ENCODE peak calls at places on chromosomes 3 and 15, in ten cellular contexts. Z is foreskin fibroblast; I is heart right ventricle; K is progenitor cell of endocrine pancreas; D is PC-3; C is mesothelial cell of epicardium; M is GM10248; B is CD8-positive, alpha-beta T cell; J is cardiac fibroblast; F is fibroblast of pulmonary artery. N is an unnamed sample.

GRCh38 chr3:39191103-39191502 is 1.3 kb downstream of the XIRP1 start:
- DNase-seq in Z (no peak), I (no peak), K (no peak), D (no peak), C (no peak), M (no peak), B (no peak), J (no peak), F (no peak), N (no peak)

GRCh38 chr3:117435481-117435880 is 725.9 kb downstream of the TUSC7 start:
- DNase-seq in Z (no peak), I (no peak), K (no peak), D (no peak), C (no peak), M (no peak), B (no peak), J (no peak), F (no peak), N (no peak)

GRCh38 chr3:48561045-48561736 is 2.4 kb downstream of the UCN2 start:
- DNase-seq in Z (peak), I (peak), K (peak), D (no peak), C (no peak), M (peak), B (no peak), J (peak), F (peak), N (no peak)

GRCh38 chr3:134014270-134014669 is 15.5 kb downstream of the SLCO2A1 start:
- DNase-seq in Z (no peak), I (no peak), K (no peak), D (no peak), C (no peak), M (no peak), B (no peak), J (no peak), F (no peak), N (no peak)

GRCh38 chr3:183064475-183064874 is 34.8 kb downstream of the MCCC1 start:
- DNase-seq in Z (no peak), I (no peak), K (no peak), D (no peak), C (no peak), M (no peak), B (no peak), J (no peak), F (no peak), N (no peak)

GRCh38 chr15:74517096-74517495 is 23.9 kb upstream of the ARID3B start:
- DNase-seq in Z (no peak), I (no peak), K (no peak), D (peak), C (no peak), M (no peak), B (no peak), J (no peak), F (no peak), N (no peak)

GRCh38 chr3:65096110-65096509 is 408.3 kb upstream of the ADAMTS9 start:
- DNase-seq in Z (no peak), I (no peak), K (no peak), D (no peak), C (no peak), M (no peak), B (no peak), J (no peak), F (no peak), N (no peak)

GRCh38 chr15:25249236-25250010 is 189.4 kb downstream of the UBE3A start:
- DNase-seq in Z (no peak), I (no peak), K (no peak), D (no peak), C (no peak), M (no peak), B (no peak), J (no peak), F (no peak), N (peak)

GRCh38 chr3:75224419-75224818 is 439.7 kb upstream of the FRG2C start:
- DNase-seq in Z (peak), I (no peak), K (no peak), D (peak), C (no peak), M (no peak), B (no peak), J (no peak), F (no peak), N (no peak)

GRCh38 chr3:126394179-126394976 is at the start of gene CFAP100:
- DNase-seq in Z (peak), I (peak), K (peak), D (no peak), C (no peak), M (no peak), B (no peak), J (peak), F (peak), N (no peak)

GRCh38 chr3:9036327-9037112 is 73.2 kb upstream of the RAD18 start:
- DNase-seq in Z (peak), I (peak), K (no peak), D (no peak), C (no peak), M (no peak), B (no peak), J (peak), F (peak), N (no peak)

GRCh38 chr3:11600501-11601282 is 43.0 kb downstream of the VGLL4 start:
- DNase-seq in Z (peak), I (peak), K (no peak), D (peak), C (peak), M (no peak), B (no peak), J (peak), F (peak), N (no peak)

GRCh38 chr15:101056366-101057334 is 137.5 kb downstream of the LRRK1 start:
- DNase-seq in Z (no peak), I (no peak), K (no peak), D (no peak), C (no peak), M (no peak), B (no peak), J (peak), F (peak), N (no peak)

GRCh38 chr3:3783675-3784074 is 15.6 kb upstream of the LRRN1 start:
- DNase-seq in Z (no peak), I (no peak), K (no peak), D (no peak), C (no peak), M (no peak), B (no peak), J (no peak), F (no peak), N (no peak)

GRCh38 chr3:10551821-10552630 is 46.6 kb upstream of the ATP2B2 start:
- DNase-seq in Z (peak), I (peak), K (no peak), D (peak), C (no peak), M (no peak), B (peak), J (no peak), F (no peak), N (no peak)

GRCh38 chr3:185764168-185764988 is 60.5 kb downstream of the IGF2BP2 start:
- DNase-seq in Z (peak), I (no peak), K (no peak), D (no peak), C (no peak), M (no peak), B (no peak), J (peak), F (peak), N (no peak)

GRCh38 chr15:52139599-52140462 is 27.3 kb upstream of the BCL2L10 start:
- DNase-seq in Z (peak), I (peak), K (peak), D (peak), C (peak), M (peak), B (peak), J (peak), F (peak), N (peak)

GRCh38 chr15:36598529-36599177 is 19.2 kb downstream of the CDIN1 start:
- DNase-seq in Z (peak), I (no peak), K (no peak), D (no peak), C (no peak), M (no peak), B (no peak), J (no peak), F (peak), N (no peak)

DNA sequence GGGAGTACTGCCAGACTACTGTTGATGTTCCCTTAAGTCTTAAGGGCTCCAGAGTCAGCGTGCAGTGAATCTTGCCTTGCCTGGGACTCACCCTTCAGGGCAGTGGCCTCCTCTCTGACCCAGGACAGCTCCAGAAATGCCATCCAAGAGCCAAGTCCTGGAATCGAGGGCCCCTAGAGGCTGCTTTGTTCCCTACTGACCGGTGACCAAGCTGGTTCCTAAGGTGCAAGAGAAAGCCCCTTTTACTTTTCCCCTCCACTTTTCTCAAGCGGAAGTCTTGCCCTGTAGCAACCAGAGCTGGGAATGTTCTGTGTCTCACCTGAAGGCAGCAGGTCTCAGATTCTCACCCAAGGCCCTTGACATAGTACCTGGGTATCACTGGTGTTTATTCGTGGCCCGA is 238.0 kb downstream of the DOCK3 start:
- DNase-seq in Z (no peak), I (no peak), K (no peak), D (no peak), C (no peak), M (no peak), B (no peak), J (no peak), F (no peak), N (no peak)
- TF ChIP-seq CTCF in Z (no peak), I (no peak), K (no peak), D (no peak), C (no peak), M (no peak), B (no peak), J (no peak), F (no peak), N (no peak)

GRCh38 chr15:91945385-91945784 is 91.9 kb downstream of the SLCO3A1 start:
- DNase-seq in Z (no peak), I (no peak), K (no peak), D (peak), C (no peak), M (no peak), B (no peak), J (no peak), F (no peak), N (no peak)

GRCh38 chr15:91947370-91947769 is 93.9 kb downstream of the SLCO3A1 start:
- DNase-seq in Z (no peak), I (no peak), K (no peak), D (no peak), C (no peak), M (no peak), B (no peak), J (no peak), F (no peak), N (no peak)

GRCh38 chr15:91946075-91946474 is 92.6 kb downstream of the SLCO3A1 start:
- DNase-seq in Z (no peak), I (no peak), K (no peak), D (no peak), C (no peak), M (no peak), B (no peak), J (no peak), F (no peak), N (no peak)

GRCh38 chr15:91948001-91948608 is 94.6 kb downstream of the SLCO3A1 start:
- DNase-seq in Z (no peak), I (peak), K (no peak), D (peak), C (no peak), M (no peak), B (no peak), J (peak), F (peak), N (no peak)

GRCh38 chr15:91946914-91947313 is 93.4 kb downstream of the SLCO3A1 start:
- DNase-seq in Z (no peak), I (no peak), K (no peak), D (no peak), C (no peak), M (no peak), B (no peak), J (no peak), F (no peak), N (no peak)
- TF ChIP-seq CTCF in Z (no peak), I (peak), K (no peak), D (no peak), C (no peak), M (no peak), B (no peak), J (peak), F (no peak), N (no peak)

DNA sequence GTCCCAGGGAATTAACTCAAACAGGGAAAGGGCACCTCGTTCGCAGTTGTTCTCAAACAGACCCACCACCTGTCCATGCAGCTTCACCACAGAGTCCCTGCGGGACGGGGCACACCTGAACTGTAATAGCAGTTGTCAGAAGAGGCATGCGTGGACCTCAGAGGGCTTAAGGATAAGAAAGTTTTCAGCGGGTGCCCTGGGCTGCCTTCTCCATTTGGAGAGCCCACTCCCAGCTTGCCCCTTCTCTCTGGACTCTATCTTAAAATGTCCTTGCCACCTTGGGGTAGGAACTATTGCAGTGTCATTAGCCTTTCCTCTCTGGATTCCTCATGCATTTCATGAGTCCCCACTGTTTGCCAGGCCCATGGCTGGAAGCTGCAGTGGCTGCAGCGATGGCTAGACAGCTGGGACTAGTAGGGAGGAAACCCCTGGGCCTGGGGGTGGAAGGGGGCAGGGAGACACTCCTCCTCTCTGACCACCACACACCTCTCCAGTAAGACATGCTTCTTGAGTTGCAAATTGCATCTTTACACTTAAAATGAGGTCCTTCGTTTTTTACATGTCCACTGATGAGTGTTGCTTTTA is 33.5 kb downstream of the PDIA5 start:
- DNase-seq in Z (no peak), I (no peak), K (no peak), D (no peak), C (no peak), M (no peak), B (no peak), J (no peak), F (no peak), N (no peak)
- TF ChIP-seq CTCF in Z (no peak), I (no peak), K (no peak), D (no peak), C (no peak), M (no peak), B (no peak), J (no peak), F (no peak), N (no peak)

DNA sequence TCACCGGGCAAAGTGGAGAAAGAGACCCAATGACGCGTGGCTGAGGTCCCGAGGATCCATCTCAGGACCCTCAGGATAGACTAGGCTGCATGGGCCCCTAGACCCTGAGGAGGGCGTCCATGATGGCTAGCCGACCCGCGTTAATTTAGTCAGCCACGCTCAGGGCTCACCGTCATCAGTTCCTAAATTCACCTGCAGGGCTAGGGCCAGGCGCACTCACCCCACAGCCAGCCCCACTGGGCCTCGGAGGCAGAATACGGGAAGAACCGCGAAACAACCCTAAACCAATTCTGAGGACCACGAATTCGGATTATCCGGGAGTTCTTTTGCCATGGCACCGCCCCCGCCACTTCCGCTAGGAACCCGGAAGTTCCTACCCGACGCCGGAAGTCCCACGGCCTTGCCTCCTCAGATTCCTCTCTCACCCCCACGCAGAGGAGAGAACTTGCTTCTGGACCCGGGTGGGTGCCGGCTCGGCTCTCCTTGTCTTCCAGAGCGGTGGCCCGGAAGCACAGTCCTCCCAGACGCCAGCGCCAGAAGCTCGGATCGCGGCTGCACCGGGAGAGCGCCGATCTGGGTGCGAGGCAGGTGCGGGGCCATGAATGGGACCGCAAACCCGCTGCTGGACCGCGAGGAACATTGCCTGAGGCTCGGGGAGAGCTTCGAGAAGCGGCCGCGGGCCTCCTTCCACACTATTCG is at the start of the genes EAF1 and METTL6:
- DNase-seq in Z (peak), I (peak), K (peak), D (peak), C (peak), M (peak), B (peak), J (peak), F (peak), N (peak)
- TF ChIP-seq CTCF in Z (no peak), I (peak), K (peak), D (no peak), C (no peak), M (no peak), B (peak), J (no peak), F (peak), N (no peak)

GRCh38 chr3:127715541-127715940 is 42.8 kb downstream of the ABTB1 start:
- DNase-seq in Z (no peak), I (no peak), K (no peak), D (no peak), C (no peak), M (no peak), B (no peak), J (no peak), F (no peak), N (no peak)

GRCh38 chr3:127718916-127719290 is 46.2 kb downstream of the ABTB1 start:
- DNase-seq in Z (peak), I (no peak), K (no peak), D (no peak), C (no peak), M (no peak), B (no peak), J (no peak), F (no peak), N (no peak)

GRCh38 chr3:127718244-127718915 is 45.6 kb downstream of the ABTB1 start:
- DNase-seq in Z (no peak), I (no peak), K (no peak), D (no peak), C (no peak), M (no peak), B (no peak), J (no peak), F (no peak), N (no peak)

GRCh38 chr3:127716334-127716733 is 43.6 kb downstream of the ABTB1 start:
- DNase-seq in Z (no peak), I (no peak), K (no peak), D (no peak), C (no peak), M (no peak), B (no peak), J (no peak), F (no peak), N (no peak)

DNA sequence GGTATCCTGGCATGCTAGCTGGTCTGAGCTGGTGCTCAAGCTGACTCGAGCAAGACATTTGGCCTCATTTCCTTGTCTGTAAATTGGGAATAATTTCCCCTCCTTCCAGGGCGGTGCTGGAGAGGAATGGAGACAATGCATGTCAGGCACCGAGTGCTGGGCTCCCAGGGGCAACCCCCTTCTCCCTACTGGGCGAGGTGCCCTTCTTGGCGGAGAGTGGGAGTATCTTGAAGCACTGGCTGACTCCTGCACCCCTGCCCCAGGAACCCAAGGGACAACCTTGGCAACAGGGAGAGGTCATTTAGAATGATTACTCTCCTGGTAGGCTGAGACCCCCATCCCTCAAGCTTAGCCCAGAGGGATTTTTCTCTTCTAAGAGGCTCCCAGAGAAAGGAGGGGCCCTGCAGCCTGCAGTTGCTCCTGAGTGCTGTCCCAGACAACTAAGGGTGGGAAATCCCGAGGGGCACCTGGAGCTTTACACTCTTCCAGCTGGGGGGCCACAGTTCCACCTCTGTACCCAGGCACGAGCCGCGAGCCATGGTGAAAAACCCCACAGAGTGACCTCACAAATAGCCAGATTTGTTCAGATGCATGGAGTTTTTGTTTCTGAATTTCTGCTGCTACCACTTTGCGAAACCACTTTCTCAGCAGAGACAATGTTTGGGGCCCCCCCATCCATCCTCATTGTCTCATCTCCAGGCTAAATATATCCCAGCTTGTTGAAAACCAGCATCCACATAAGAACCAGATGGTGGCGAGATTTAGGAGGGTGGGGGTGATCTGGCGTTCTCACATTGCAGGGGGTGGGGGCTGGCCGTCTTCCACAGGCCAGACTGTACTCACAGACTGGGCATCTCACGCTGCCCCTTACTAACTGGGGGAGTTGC is 44.8 kb downstream of the ABTB1 start:
- DNase-seq in Z (peak), I (no peak), K (no peak), D (no peak), C (no peak), M (no peak), B (no peak), J (no peak), F (no peak), N (no peak)
- TF ChIP-seq CTCF in Z (no peak), I (no peak), K (no peak), D (no peak), C (no peak), M (no peak), B (no peak), J (no peak), F (no peak), N (no peak)

DNA sequence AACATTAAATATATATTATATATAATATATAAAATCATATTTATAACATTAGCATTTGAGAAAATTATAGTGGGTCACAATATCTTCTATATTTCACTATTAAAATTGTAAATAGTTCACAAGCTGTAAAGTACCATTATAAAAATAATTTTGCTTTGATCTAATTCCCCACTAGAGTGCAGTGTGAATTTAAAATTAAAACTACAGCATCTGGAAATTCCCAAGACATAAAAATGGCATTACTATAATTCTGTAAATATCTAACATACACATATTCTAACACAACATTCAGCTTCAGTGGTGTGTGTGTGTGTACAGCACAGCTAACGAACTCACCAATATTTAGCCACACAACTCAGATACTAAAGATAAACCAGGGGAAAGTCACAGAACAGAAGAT is 424.9 kb upstream of the ZNF385D start:
- DNase-seq in Z (peak), I (no peak), K (no peak), D (peak), C (no peak), M (no peak), B (no peak), J (peak), F (peak), N (no peak)
- TF ChIP-seq CTCF in Z (no peak), I (peak), K (no peak), D (peak), C (no peak), M (peak), B (no peak), J (no peak), F (peak), N (peak)